ENCODE peak calls at places on chromosomes 3 and 15, in ten cellular contexts. N is ascending aorta, B is WERI-Rb-1, P is A549, K is lower lobe of right lung, E is MM.1S, D is thoracic aorta, T is Peyer's patch, M is NB4, Z is spleen. C is an unnamed sample.

GRCh38 chr3:38170722-38171121 is 5.4 kb downstream of the OXSR1 start:
- DNase-seq in M (no peak), N (no peak), E (no peak), K (no peak), Z (no peak), B (no peak), P (no peak), D (no peak), T (no peak), C (no peak)

GRCh38 chr15:60894347-60894746 is 334.8 kb downstream of the RORA start:
- DNase-seq in E (no peak), D (no peak), K (no peak), T (no peak), N (no peak), P (no peak), Z (no peak), M (no peak), B (no peak), C (no peak)

GRCh38 chr15:87896926-87897325 is 359.6 kb downstream of the NTRK3 start:
- DNase-seq in K (no peak), P (no peak), D (no peak), Z (no peak), M (no peak), N (no peak), E (no peak), T (no peak), B (no peak), C (no peak)

GRCh38 chr3:67640023-67640660 is 14.3 kb downstream of the SUCLG2 start:
- DNase-seq in N (no peak), K (no peak), B (no peak), Z (no peak), D (no peak), E (no peak), P (no peak), T (no peak), M (no peak), C (peak; percentile 63)

GRCh38 chr15:60568301-60568742 is 89.4 kb upstream of the ICE2 start:
- DNase-seq in N (no peak), M (no peak), E (no peak), T (peak; percentile 61), K (no peak), Z (no peak), D (no peak), P (no peak), B (no peak), C (no peak)

GRCh38 chr3:37096972-37097371 is 77.4 kb downstream of the LRRFIP2 start:
- DNase-seq in P (no peak), D (no peak), M (no peak), E (no peak), K (no peak), Z (no peak), B (no peak), T (no peak), N (no peak), C (no peak)

GRCh38 chr3:110932515-110933095 is 139.0 kb upstream of the NECTIN3 start:
- DNase-seq in P (no peak), N (no peak), E (no peak), T (no peak), M (no peak), Z (no peak), B (peak; percentile 17), K (no peak), D (no peak), C (peak; percentile 83)

GRCh38 chr3:157045238-157045860 is 114.6 kb downstream of the CCNL1 start:
- DNase-seq in Z (no peak), K (no peak), N (no peak), T (no peak), M (no peak), P (no peak), B (no peak), D (no peak), E (no peak), C (peak; percentile 5)

GRCh38 chr3:179179979-179180758 is 32.0 kb downstream of the PIK3CA start:
- DNase-seq in N (no peak), T (no peak), E (no peak), D (no peak), M (no peak), K (no peak), P (no peak), B (no peak), Z (no peak), C (peak; percentile 70)

GRCh38 chr15:65837301-65838283 is 31.7 kb upstream of the RAB11A start:
- DNase-seq in D (no peak), B (no peak), T (peak; percentile 43), K (no peak), P (no peak), E (no peak), M (peak; percentile 47), N (no peak), Z (no peak), C (no peak)

GRCh38 chr3:53748512-53749271 is 97.5 kb downstream of the CHDH start:
- DNase-seq in B (no peak), P (no peak), D (no peak), N (no peak), K (no peak), M (no peak), T (no peak), Z (peak; percentile 72), E (no peak), C (no peak)

GRCh38 chr15:89486726-89487050 is 9.7 kb downstream of the RHCG start:
- DNase-seq in T (peak; percentile 55), Z (no peak), D (no peak), N (no peak), P (no peak), E (peak; percentile 18), B (no peak), M (peak; percentile 29), K (peak; percentile 73), C (no peak)

GRCh38 chr3:29949131-29949530 is 657.3 kb upstream of the TGFBR2 start:
- DNase-seq in B (no peak), E (no peak), D (no peak), M (no peak), N (no peak), K (no peak), P (no peak), Z (no peak), T (no peak), C (peak; percentile 43)

GRCh38 chr3:129211345-129211744 is 27.6 kb upstream of the CNBP start:
- DNase-seq in P (no peak), E (no peak), K (no peak), D (no peak), T (no peak), N (no peak), M (no peak), Z (no peak), B (no peak), C (no peak)

GRCh38 chr3:97821413-97821809 is 400 bp upstream of the CRYBG3 start:
- DNase-seq in E (no peak), M (no peak), N (peak; percentile 70), B (peak; percentile 63), D (peak; percentile 2), T (peak; percentile 69), P (peak; percentile 5), K (peak; percentile 75), Z (peak; percentile 90), C (no peak)

GRCh38 chr3:50912746-50913145 is 238.0 kb downstream of the DOCK3 start:
- DNase-seq in P (no peak), Z (no peak), T (no peak), N (no peak), D (no peak), B (no peak), E (no peak), M (no peak), K (no peak), C (no peak)

GRCh38 chr3:186268616-186269448 is 93.2 kb downstream of the DGKG start:
- DNase-seq in M (peak; percentile 31), E (no peak), K (no peak), N (peak; percentile 54), P (no peak), B (peak; percentile 21), Z (no peak), T (no peak), D (no peak), C (peak; percentile 45)

GRCh38 chr3:52481819-52482521 is 13.2 kb upstream of the STAB1 start:
- DNase-seq in B (peak; percentile 70), T (no peak), E (no peak), K (no peak), N (no peak), P (peak; percentile 12), M (peak; percentile 45), Z (no peak), D (no peak), C (no peak)
- TF ChIP-seq CTCF in B (peak; percentile 85), T (no peak), E (peak; percentile 32), K (peak; percentile 32), N (no peak), P (no peak), M (peak; percentile 48), Z (no peak), D (peak; percentile 34), C (peak; percentile 51)

DNA sequence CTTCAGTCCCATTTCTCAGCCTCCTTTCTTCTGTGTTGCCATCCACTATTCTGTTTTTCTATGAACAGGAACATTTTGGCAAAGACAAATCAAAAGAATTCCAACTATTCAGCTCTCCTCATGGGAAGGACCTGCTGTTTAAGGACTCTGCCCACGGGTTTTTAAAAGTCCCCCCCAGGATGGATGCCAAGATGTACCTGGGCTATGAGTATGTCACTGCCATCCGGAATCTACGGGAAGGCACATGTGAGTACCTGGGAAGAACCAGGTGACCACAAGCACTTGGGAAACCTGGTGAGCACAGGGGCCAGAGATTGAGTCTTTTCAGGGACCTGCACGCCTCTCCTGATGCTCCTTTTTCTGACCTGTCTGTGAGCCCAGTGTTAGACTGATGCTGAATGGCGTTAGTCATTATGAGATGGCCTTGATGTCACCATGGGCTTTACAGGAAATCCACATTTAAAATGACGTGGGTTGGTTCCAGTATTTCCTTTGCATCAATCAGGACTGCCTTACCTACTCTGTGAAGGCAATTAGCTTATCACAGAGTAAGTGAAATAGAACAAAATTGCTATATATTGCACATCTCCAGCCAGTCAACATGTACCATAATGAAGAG is 11.6 kb downstream of the TF start:
- DNase-seq in E (no peak), Z (no peak), N (no peak), B (no peak), M (no peak), P (no peak), D (no peak), K (no peak), T (no peak), C (no peak)
- H3K4me3 ChIP-seq in E (no peak overlapping the region), Z (no peak overlapping the region), N (no peak overlapping the region), B (no peak overlapping the region), M (no peak overlapping the region), P (no peak overlapping the region), D (no peak overlapping the region), K (no peak overlapping the region), T (no peak overlapping the region), C (no peak overlapping the region)

DNA sequence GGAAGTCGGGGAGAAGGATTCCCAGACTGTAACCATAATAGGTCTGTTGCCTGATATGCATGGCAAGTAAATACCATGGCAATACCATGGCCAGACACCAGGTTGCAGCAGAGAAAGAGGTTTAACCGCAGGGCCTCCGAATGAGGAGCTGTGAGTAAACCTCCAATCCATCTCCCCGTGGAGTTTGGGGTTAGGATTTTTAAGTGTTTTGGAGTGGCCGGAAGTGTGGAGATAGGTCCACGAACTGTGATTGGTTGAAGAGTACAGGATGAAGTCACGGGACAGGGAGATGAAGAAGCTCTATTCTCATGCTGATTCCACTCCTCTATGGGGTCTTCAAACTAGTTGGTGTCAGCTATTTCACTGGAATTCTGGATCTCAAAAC is 127.9 kb downstream of the ST8SIA2 start:
- DNase-seq in B (peak; percentile 89), T (peak; percentile 77), K (peak; percentile 52), Z (no peak), E (peak; percentile 71), M (peak; percentile 71), P (peak; percentile 81), N (peak; percentile 87), D (peak; percentile 50), C (no peak)
- TF ChIP-seq CTCF in B (peak; percentile 68), T (peak; percentile 45), K (peak; percentile 67), Z (peak; percentile 31), E (peak; percentile 77), M (peak; percentile 56), P (peak; percentile 70), N (peak; percentile 63), D (peak; percentile 79), C (peak; percentile 74)

GRCh38 chr3:197711973-197712707 is 24.6 kb downstream of the RUBCN start:
- DNase-seq in E (peak; percentile 99), D (peak; percentile 76), N (peak; percentile 95), P (peak; percentile 62), M (peak; percentile 89), K (peak; percentile 87), B (peak; percentile 23), Z (peak; percentile 91), T (peak; percentile 96), C (peak; percentile 97)
- H3K4me3 ChIP-seq in E (peak overlapping the region; percentile 42), D (peak overlapping the region; percentile 68), N (peak overlapping the region; percentile 60), P (peak overlapping the region; percentile 32), M (peak overlapping the region; percentile 56), K (peak overlapping the region; percentile 43), B (no peak overlapping the region), Z (peak overlapping the region; percentile 2), T (peak overlapping the region; percentile 18), C (peak overlapping the region; percentile 59)

C was measured in foreskin fibroblast.